ENCODE peak calls at places on chromosomes 2 and 18, in four cellular contexts. V is GM13976, E is H9, Q is NCI-H774. M is an unnamed sample.

GRCh38 chr18:812673-813404 is 797 bp upstream of the YES1 start:
- DNase-seq in V (peak), E (peak), Q (peak), M (peak)

GRCh38 chr2:86193901-86194567 is 1.2 kb downstream of the IMMT start:
- DNase-seq in E (no peak), Q (no peak), V (no peak), M (no peak)

GRCh38 chr18:31302991-31303390 is 15.0 kb upstream of the DSG1 start:
- DNase-seq in E (no peak), V (no peak), Q (no peak), M (no peak)

GRCh38 chr18:293557-293956 is 25.7 kb upstream of the THOC1 start:
- DNase-seq in E (no peak), Q (no peak), V (no peak), M (peak)

GRCh38 chr2:238926761-238927611 is 79.1 kb downstream of the TWIST2 start:
- DNase-seq in Q (no peak), E (no peak), V (no peak), M (no peak)

GRCh38 chr2:33134086-33134763 is 187.5 kb downstream of the LTBP1 start:
- DNase-seq in Q (no peak), V (no peak), E (no peak), M (peak)

GRCh38 chr2:148658807-148659722 is 14.5 kb downstream of the EPC2 start:
- DNase-seq in E (no peak), V (peak), Q (no peak), M (no peak)

GRCh38 chr2:39228413-39229209 is 15.2 kb downstream of the CDKL4 start:
- DNase-seq in V (no peak), E (peak), Q (no peak), M (no peak)

GRCh38 chr18:27136208-27136535 is 48.9 kb downstream of the CHST9 start:
- DNase-seq in V (no peak), E (peak), Q (no peak), M (no peak)

M was measured in Ammon's horn.